ENCODE peak calls at places on chromosomes 1 and 21, in four cellular contexts. K is ovary, J is H1, H is lower lobe of right lung. B is an unnamed sample.

GRCh38 chr1:230913496-230913895 is 45.2 kb upstream of the C1orf198 start:
- DNase-seq in K (no peak), J (no peak), H (no peak), B (no peak)

GRCh38 chr1:65832296-65832695 is 39.6 kb downstream of the PDE4B start:
- DNase-seq in K (no peak), J (no peak), H (no peak), B (no peak)

GRCh38 chr1:211959680-211960079 is 75.7 kb downstream of the INTS7 start:
- DNase-seq in K (no peak), J (no peak), H (no peak), B (no peak)

GRCh38 chr1:3905953-3906671 is 6.0 kb upstream of the C1orf174 start:
- DNase-seq in K (no peak), J (no peak), H (peak; percentile 43), B (no peak)

GRCh38 chr1:235068155-235069121 is 60.2 kb downstream of the TOMM20 start:
- DNase-seq in K (no peak), J (no peak), H (peak; percentile 71), B (no peak)

GRCh38 chr21:31220567-31220966 is 123.5 kb downstream of the TIAM1 start:
- DNase-seq in K (no peak), J (no peak), H (no peak), B (no peak)

GRCh38 chr1:94209425-94209824 is 28.0 kb downstream of the ARHGAP29 start:
- DNase-seq in K (no peak), J (no peak), H (no peak), B (no peak)

GRCh38 chr1:167695756-167696561 is 25.8 kb upstream of the MPZL1 start:
- DNase-seq in K (no peak), J (no peak), H (no peak), B (no peak)

GRCh38 chr1:220920967-220921366 is 41.7 kb downstream of the HLX start:
- DNase-seq in K (no peak), J (no peak), H (no peak), B (no peak)

GRCh38 chr21:41133896-41134522 is 34.0 kb upstream of the BACE2 start:
- DNase-seq in K (no peak), J (no peak), H (no peak), B (no peak)

GRCh38 chr1:240455228-240455821 is 156.6 kb downstream of the GREM2 start:
- DNase-seq in K (no peak), J (no peak), H (no peak), B (no peak)

GRCh38 chr1:63913533-63913932 is 139.7 kb downstream of the ROR1 start:
- DNase-seq in K (no peak), J (no peak), H (no peak), B (no peak)

GRCh38 chr1:223341111-223341510 is 22.9 kb downstream of the SUSD4 start:
- DNase-seq in K (peak; percentile 76), J (no peak), H (no peak), B (no peak)

GRCh38 chr1:8463144-8463927 is 145.4 kb downstream of the SLC45A1 start:
- DNase-seq in K (peak; percentile 36), J (no peak), H (no peak), B (no peak)

GRCh38 chr1:212782422-212783154 is 9.0 kb downstream of the NSL1 start:
- DNase-seq in K (no peak), J (no peak), H (no peak), B (no peak)

GRCh38 chr1:176745945-176746344 is 283.0 kb downstream of the PAPPA2 start:
- DNase-seq in K (no peak), J (no peak), H (no peak), B (no peak)

GRCh38 chr1:46400398-46400797 is 6.3 kb downstream of the FAAH start:
- DNase-seq in K (no peak), J (no peak), H (no peak), B (no peak)

GRCh38 chr1:201877877-201878339 is 10.8 kb upstream of the SHISA4 start:
- DNase-seq in K (no peak), J (peak; percentile 69), H (no peak), B (no peak)

GRCh38 chr1:27513521-27513920 is 23.6 kb upstream of the WASF2 start:
- DNase-seq in K (no peak), J (no peak), H (no peak), B (no peak)

GRCh38 chr1:85427358-85427757 is 37.6 kb downstream of the DDAH1 start:
- DNase-seq in K (no peak), J (no peak), H (no peak), B (no peak)

GRCh38 chr1:223704921-223705878 is 7.1 kb upstream of the CAPN2 start:
- DNase-seq in K (no peak), J (no peak), H (no peak), B (no peak)

GRCh38 chr1:212364985-212365384 is 49.7 kb downstream of the PACC1 start:
- DNase-seq in K (no peak), J (no peak), H (no peak), B (no peak)

GRCh38 chr1:201228011-201228983 is 37.7 kb downstream of the IGFN1 start:
- DNase-seq in K (no peak), J (peak; percentile 32), H (no peak), B (peak; percentile 48)

GRCh38 chr1:107004421-107004820 is 52.1 kb upstream of the PRMT6 start:
- DNase-seq in K (no peak), J (no peak), H (no peak), B (no peak)

GRCh38 chr1:197776348-197777082 is 1.2 kb upstream of the DENND1B start:
- DNase-seq in K (no peak), J (no peak), H (no peak), B (no peak)

GRCh38 chr1:230940848-230941247 is 37.8 kb downstream of the TTC13 start:
- DNase-seq in K (no peak), J (no peak), H (no peak), B (no peak)

GRCh38 chr1:23980006-23980724 is at the start of gene SRSF10:
- DNase-seq in K (peak; percentile 99), J (peak; percentile 93), H (peak; percentile 98), B (peak; percentile 99)

GRCh38 chr1:23978825-23979224 is 1.3 kb downstream of the SRSF10 start:
- DNase-seq in K (no peak), J (no peak), H (no peak), B (no peak)

GRCh38 chr1:23979387-23980005 is 631 bp downstream of the SRSF10 start:
- DNase-seq in K (no peak), J (no peak), H (no peak), B (no peak)

GRCh38 chr1:23977854-23978191 is 2.3 kb downstream of the SRSF10 start:
- DNase-seq in K (no peak), J (no peak), H (no peak), B (no peak)

DNA sequence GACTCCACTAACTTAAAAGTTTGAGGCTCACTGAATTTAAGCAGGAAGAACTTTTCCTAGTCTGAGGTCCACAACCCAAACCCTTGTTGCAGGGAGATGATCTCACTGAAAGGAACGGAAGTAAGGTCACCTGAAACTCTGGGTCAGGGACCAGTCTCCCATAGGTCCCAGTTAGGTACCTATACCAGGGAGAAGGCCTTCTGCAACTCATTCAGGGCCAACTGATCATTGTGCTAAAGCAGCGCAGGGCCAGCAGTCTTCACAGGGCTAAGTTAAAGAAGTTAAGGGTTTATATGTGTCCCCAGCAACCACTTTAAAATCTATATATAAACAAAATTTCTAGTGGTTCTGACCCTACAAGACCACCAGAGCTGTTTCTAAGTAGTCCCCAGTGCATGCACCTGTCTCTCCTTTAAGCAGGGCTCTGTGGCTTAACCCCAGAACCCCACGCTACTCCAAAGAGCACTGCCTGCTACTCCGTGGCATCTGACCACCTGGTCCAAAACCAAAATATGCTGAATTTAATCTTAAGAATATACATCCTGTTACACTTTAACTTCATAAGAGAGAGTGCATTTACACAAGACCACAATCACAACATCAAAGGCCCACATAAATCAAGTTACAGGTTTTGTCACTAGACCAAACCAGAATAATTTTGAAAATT is 2.8 kb downstream of the SRSF10 start:
- DNase-seq in K (no peak), J (no peak), H (no peak), B (no peak)
- H3K4me3 ChIP-seq in K (no peak overlapping the region), J (no peak overlapping the region), H (peak overlapping the region; percentile 7), B (peak overlapping the region; percentile 1)

GRCh38 chr1:110163591-110163990 is 13.3 kb downstream of the SLC6A17 start:
- DNase-seq in K (no peak), J (no peak), H (no peak), B (no peak)

GRCh38 chr1:110161822-110162221 is 11.5 kb downstream of the SLC6A17 start:
- DNase-seq in K (no peak), J (no peak), H (no peak), B (no peak)

GRCh38 chr1:110160701-110161100 is 10.4 kb downstream of the SLC6A17 start:
- DNase-seq in K (no peak), J (no peak), H (no peak), B (no peak)

GRCh38 chr1:110159160-110159559 is 8.9 kb downstream of the SLC6A17 start:
- DNase-seq in K (no peak), J (no peak), H (no peak), B (no peak)

DNA sequence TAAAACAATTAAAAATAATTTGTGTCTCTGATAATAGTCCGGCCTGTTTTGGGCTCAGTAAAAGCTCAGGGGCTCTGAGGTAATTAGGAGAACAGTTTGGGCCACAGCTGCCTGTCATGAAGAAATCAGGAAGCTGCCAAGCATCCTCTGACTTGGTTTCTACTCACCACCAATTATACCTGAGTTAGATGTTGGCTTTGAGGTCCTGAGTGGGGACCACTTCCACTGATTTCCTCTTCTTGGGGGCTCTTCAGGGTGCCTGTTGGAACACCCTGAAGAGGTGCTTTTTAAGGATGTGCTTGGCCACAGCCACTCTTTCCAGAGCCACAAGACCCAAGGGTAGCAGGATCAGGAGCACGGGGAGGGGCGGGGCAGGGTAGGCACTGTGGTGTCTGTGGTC is 10.9 kb downstream of the SLC6A17 start:
- DNase-seq in K (no peak), J (no peak), H (no peak), B (no peak)
- TF ChIP-seq CTCF in K (no peak), J (no peak), H (no peak), B (no peak)

GRCh38 chr1:225747566-225747965 is 30.1 kb upstream of the SRP9 start:
- DNase-seq in K (no peak), J (no peak), H (no peak), B (no peak)
- H3K4me1 ChIP-seq in K (peaks cover 7% of the 10 kb centered on the region), J (peaks cover 2% of the 10 kb centered on the region), H (peaks cover 41% of the 10 kb centered on the region), B (peaks cover 18% of the 10 kb centered on the region)

GRCh38 chr1:164637461-164638375 is 78.7 kb downstream of the PBX1 start:
- DNase-seq in K (no peak), J (no peak), H (no peak), B (no peak)

GRCh38 chr1:164640673-164641352 is 81.8 kb downstream of the PBX1 start:
- DNase-seq in K (no peak), J (no peak), H (no peak), B (no peak)

GRCh38 chr1:164636744-164637143 is 77.8 kb downstream of the PBX1 start:
- DNase-seq in K (no peak), J (no peak), H (no peak), B (no peak)

GRCh38 chr1:164635784-164636729 is 77.1 kb downstream of the PBX1 start:
- DNase-seq in K (no peak), J (no peak), H (no peak), B (no peak)

DNA sequence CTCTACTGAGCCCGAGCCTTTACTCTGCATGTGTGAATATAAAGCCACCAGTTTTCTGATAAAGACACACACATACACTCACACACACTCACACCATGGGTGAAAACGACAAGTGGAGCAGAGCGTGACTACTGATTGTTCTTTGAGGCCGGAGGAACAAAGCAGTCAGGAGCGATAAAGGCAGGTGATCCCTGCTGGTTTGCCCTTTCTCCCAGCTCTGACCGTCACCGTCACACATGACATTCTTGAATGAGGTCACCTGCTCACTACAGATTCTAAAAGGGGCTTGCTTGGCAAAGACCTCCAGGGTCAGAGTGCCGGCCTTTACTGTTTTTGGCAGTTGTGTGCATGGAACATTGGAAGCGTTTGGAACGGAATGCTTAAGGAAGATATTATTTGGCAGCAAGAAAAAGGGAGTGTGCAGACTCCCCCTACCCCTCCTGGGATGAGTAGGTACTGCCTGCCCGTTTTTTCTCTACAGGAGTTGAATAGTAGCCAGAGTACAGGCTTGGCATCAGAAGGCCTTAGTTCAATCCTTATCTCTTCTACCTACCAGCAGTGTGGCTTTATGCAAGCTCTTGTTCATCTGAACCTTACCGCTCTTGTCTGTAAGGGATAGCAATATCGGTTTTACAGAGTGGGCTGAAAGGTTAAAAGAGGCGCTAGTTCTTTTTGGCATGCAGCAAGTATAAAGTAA is 79.7 kb downstream of the PBX1 start:
- DNase-seq in K (no peak), J (no peak), H (no peak), B (no peak)
- H3K4me3 ChIP-seq in K (no peak overlapping the region), J (no peak overlapping the region), H (no peak overlapping the region), B (no peak overlapping the region)

B was measured in upper lobe of right lung.